ENCODE peak calls at places on chromosomes 11 and 22, in six cellular contexts. F is progenitor cell of endocrine pancreas; Y is stimulated activated naive CD4-positive, alpha-beta T cell treated with Interleukin-2 at 50 U/mL for 16 hours; T is brain pericyte; K is astrocyte of the cerebellum; S is H7. J is an unnamed sample.

GRCh38 chr11:93248602-93249001 is 50.8 kb upstream of the SLC36A4 start:
- DNase-seq in F (no peak), Y (no peak), K (no peak), S (no peak), T (no peak), J (no peak)

GRCh38 chr22:37801946-37802309 is 5.8 kb upstream of the GCAT start:
- DNase-seq in Y (no peak), K (no peak), S (no peak), T (no peak), F (no peak), J (no peak)

GRCh38 chr11:119134389-119134978 is 13.1 kb downstream of the HINFP start:
- DNase-seq in K (no peak), S (peak), Y (no peak), F (no peak), T (no peak), J (no peak)

GRCh38 chr11:134244593-134244992 is 8.6 kb downstream of the THYN1 start:
- DNase-seq in Y (no peak), F (no peak), T (no peak), K (no peak), S (peak), J (no peak)

GRCh38 chr11:32115406-32115805 is 24.5 kb downstream of the RCN1 start:
- DNase-seq in F (no peak), S (no peak), K (no peak), Y (no peak), T (no peak), J (no peak)

GRCh38 chr11:131649861-131650260 is 279.4 kb downstream of the NTM start:
- DNase-seq in F (no peak), S (no peak), Y (no peak), T (no peak), K (no peak), J (no peak)

GRCh38 chr11:68950268-68950667 is 30.5 kb downstream of the MRGPRD start:
- DNase-seq in S (peak), F (no peak), T (no peak), K (no peak), Y (no peak), J (no peak)

GRCh38 chr22:33438273-33438672 is 380.1 kb upstream of the SYN3 start:
- DNase-seq in K (peak), F (no peak), S (no peak), Y (no peak), T (peak), J (no peak)

GRCh38 chr11:119432484-119433368 is 9.8 kb upstream of the THY1 start:
- DNase-seq in F (no peak), S (peak), T (no peak), Y (no peak), K (peak), J (no peak)

GRCh38 chr11:119206512-119207299 is 567 bp downstream of the CBL start:
- DNase-seq in F (peak), S (peak), Y (peak), T (no peak), K (no peak), J (peak)

GRCh38 chr22:42872821-42873220 is 15.7 kb upstream of the ARFGAP3 start:
- DNase-seq in Y (no peak), S (no peak), F (no peak), K (peak), T (no peak), J (no peak)

GRCh38 chr11:36672815-36673450 is 74.9 kb upstream of the RAG2 start:
- DNase-seq in Y (no peak), T (peak), K (peak), S (peak), F (no peak), J (peak)

GRCh38 chr11:111541209-111542061 is 915 bp downstream of the LAYN start:
- DNase-seq in T (no peak), S (peak), K (peak), Y (no peak), F (no peak), J (no peak)

GRCh38 chr11:129973068-129973467 is 29.6 kb downstream of the PRDM10 start:
- DNase-seq in F (no peak), K (no peak), T (no peak), Y (no peak), S (no peak), J (no peak)

GRCh38 chr11:337711-338110 is 17.1 kb upstream of the IFITM3 start:
- DNase-seq in T (no peak), Y (no peak), S (no peak), K (no peak), F (no peak), J (no peak)

GRCh38 chr11:2951235-2952110 is 22.3 kb upstream of the PHLDA2 start:
- DNase-seq in S (no peak), T (no peak), F (no peak), Y (no peak), K (no peak), J (no peak)

GRCh38 chr11:28834877-28835276 is 726.7 kb downstream of the METTL15 start:
- DNase-seq in Y (no peak), T (no peak), K (peak), F (no peak), S (no peak), J (no peak)

GRCh38 chr11:20042717-20043392 is 117.4 kb downstream of the DBX1 start:
- DNase-seq in T (peak), Y (no peak), F (no peak), S (peak), K (no peak), J (no peak)

GRCh38 chr11:46553746-46554204 is 40.0 kb downstream of the AMBRA1 start:
- DNase-seq in T (no peak), F (no peak), K (no peak), S (no peak), Y (no peak), J (no peak)

GRCh38 chr11:68099474-68100405 is 21.4 kb downstream of the CHKA start:
- DNase-seq in S (no peak), K (peak), T (peak), F (peak), Y (no peak), J (peak)

GRCh38 chr11:64900263-64900678 is 16.7 kb downstream of the ATG2A start:
- DNase-seq in Y (peak), T (no peak), S (peak), K (no peak), F (no peak), J (peak)